ENCODE peak calls at places on chromosomes 13 and 19, in six cellular contexts. One of them, this sample, is unnamed.

GRCh38 chr13:36395280-36395679 is 37.0 kb upstream of the CCNA1 start:
- DNase-seq in IMR-90: peak
- DNase-seq in transverse colon: no peak
- DNase-seq in stomach: no peak
- DNase-seq in heart left ventricle: no peak
- DNase-seq in gastrocnemius medialis: no peak
- DNase-seq in this sample: no peak

GRCh38 chr19:45643927-45644771 is 5.0 kb upstream of the EML2 start:
- DNase-seq in IMR-90: no peak
- DNase-seq in stomach: no peak
- DNase-seq in heart left ventricle: no peak
- DNase-seq in transverse colon: no peak
- DNase-seq in gastrocnemius medialis: no peak
- DNase-seq in this sample: no peak

GRCh38 chr13:19950374-19950773 is 8.2 kb upstream of the ZMYM2 start:
- DNase-seq in heart left ventricle: no peak
- DNase-seq in stomach: no peak
- DNase-seq in gastrocnemius medialis: no peak
- DNase-seq in transverse colon: no peak
- DNase-seq in IMR-90: no peak
- DNase-seq in this sample: no peak

GRCh38 chr19:18999016-18999758 is 34.1 kb downstream of the SUGP2 start:
- DNase-seq in stomach: no peak
- DNase-seq in IMR-90: peak
- DNase-seq in heart left ventricle: no peak
- DNase-seq in gastrocnemius medialis: no peak
- DNase-seq in transverse colon: no peak
- DNase-seq in this sample: no peak

GRCh38 chr19:18863843-18864362 is 32.1 kb downstream of the CERS1 start:
- DNase-seq in stomach: no peak
- DNase-seq in transverse colon: no peak
- DNase-seq in gastrocnemius medialis: no peak
- DNase-seq in heart left ventricle: no peak
- DNase-seq in IMR-90: no peak
- DNase-seq in this sample: no peak

GRCh38 chr13:20860844-20861243 is 41.7 kb downstream of the XPO4 start:
- DNase-seq in gastrocnemius medialis: no peak
- DNase-seq in IMR-90: no peak
- DNase-seq in stomach: no peak
- DNase-seq in transverse colon: no peak
- DNase-seq in heart left ventricle: no peak
- DNase-seq in this sample: no peak

GRCh38 chr19:8242212-8242821 is 33.1 kb downstream of the CERS4 start:
- DNase-seq in transverse colon: no peak
- DNase-seq in IMR-90: no peak
- DNase-seq in gastrocnemius medialis: no peak
- DNase-seq in heart left ventricle: no peak
- DNase-seq in stomach: no peak
- DNase-seq in this sample: no peak

GRCh38 chr13:51349016-51349415 is 9.5 kb downstream of the SERPINE3 start:
- DNase-seq in transverse colon: no peak
- DNase-seq in heart left ventricle: no peak
- DNase-seq in gastrocnemius medialis: no peak
- DNase-seq in stomach: no peak
- DNase-seq in IMR-90: no peak
- DNase-seq in this sample: no peak

GRCh38 chr19:47507924-47508553 is 6.8 kb downstream of the NAPA start:
- DNase-seq in heart left ventricle: no peak
- DNase-seq in IMR-90: no peak
- DNase-seq in stomach: no peak
- DNase-seq in transverse colon: no peak
- DNase-seq in gastrocnemius medialis: no peak
- DNase-seq in this sample: no peak

GRCh38 chr13:107650081-107650701 is 565.1 kb downstream of the LIG4 start:
- DNase-seq in IMR-90: peak
- DNase-seq in gastrocnemius medialis: no peak
- DNase-seq in heart left ventricle: peak
- DNase-seq in transverse colon: peak
- DNase-seq in stomach: peak
- DNase-seq in this sample: peak

GRCh38 chr19:10388957-10389356 is 8.6 kb upstream of the TYK2 start:
- DNase-seq in transverse colon: peak
- DNase-seq in IMR-90: peak
- DNase-seq in heart left ventricle: peak
- DNase-seq in stomach: peak
- DNase-seq in gastrocnemius medialis: peak
- DNase-seq in this sample: peak

DNA sequence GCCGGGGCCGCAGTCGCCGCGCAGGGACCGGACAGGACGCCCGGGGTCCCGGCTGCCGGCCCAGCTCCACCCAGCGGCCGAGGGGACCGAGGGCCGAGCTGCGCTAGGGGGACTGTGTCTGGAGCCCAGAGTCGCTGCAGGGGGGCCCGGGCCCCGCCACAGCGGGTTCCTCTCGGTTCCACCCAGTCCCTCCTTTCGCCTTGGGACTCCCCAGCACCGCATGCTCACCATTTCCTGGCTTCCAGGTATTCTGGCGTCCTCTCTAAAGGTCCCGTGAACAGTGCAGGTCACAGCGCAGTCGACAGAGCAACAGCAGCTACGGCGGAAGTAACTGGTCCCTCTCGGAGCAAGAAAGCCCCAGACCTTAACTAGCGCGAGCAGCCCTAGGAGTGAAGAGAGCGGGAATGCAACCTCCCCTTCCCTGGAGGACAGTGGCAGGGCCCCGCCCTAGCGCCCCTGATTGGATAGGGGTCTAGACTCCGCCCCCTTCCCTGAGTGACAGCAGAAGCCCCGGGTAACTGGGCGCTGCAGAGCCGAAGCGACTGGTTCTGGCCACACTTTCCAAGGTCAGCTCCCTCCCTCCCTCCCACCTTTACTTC is at the start of gene ZNF878:
- DNase-seq in IMR-90: peak
- DNase-seq in gastrocnemius medialis: peak
- DNase-seq in transverse colon: peak
- DNase-seq in heart left ventricle: peak
- DNase-seq in stomach: peak
- DNase-seq in this sample: peak
- TF ChIP-seq CTCF in IMR-90: no peak
- TF ChIP-seq CTCF in gastrocnemius medialis: no peak
- TF ChIP-seq CTCF in transverse colon: no peak
- TF ChIP-seq CTCF in heart left ventricle: no peak
- TF ChIP-seq CTCF in stomach: no peak
- TF ChIP-seq CTCF in this sample: no peak

DNA sequence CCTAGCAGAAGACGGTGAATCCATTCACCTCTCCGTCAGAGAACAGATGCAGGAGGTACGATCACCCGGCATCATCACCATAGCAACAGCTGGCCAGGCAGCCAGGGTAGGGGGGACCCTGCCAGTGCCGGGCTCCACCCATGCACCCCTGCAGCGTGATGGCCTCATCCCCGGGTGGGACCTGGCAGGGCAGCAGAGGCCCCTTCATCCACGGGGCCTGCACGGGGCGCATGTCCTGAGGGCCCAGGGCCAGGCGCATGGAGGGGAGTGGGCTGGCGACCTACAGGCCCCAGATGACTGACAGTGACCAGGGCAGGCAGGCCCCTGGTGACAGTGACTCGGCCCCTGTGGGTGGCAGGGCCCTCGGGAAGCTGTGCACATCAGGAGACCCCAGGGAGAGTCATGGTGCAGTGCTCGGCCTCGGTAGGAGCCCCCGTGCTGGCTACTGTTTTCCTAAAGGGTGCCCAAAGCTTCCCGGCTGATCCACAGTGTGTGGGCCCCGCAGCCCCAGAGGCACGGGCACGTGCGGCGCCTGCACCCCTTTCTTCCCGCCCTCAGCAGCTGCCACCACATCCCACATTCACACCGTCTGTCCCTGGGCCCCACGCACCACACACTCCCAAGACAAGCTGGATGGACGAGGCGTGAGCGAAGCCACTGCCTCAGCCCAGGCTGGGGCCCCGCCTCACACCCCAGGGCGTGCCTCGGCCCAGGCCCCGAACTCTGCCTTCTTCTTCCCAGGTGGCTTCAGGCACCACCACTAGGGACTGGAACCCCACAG is 4.8 kb downstream of the RNF126 start:
- DNase-seq in stomach: no peak
- DNase-seq in transverse colon: no peak
- DNase-seq in IMR-90: no peak
- DNase-seq in heart left ventricle: no peak
- DNase-seq in gastrocnemius medialis: no peak
- DNase-seq in this sample: no peak
- TF ChIP-seq POLR2A in stomach: no peak
- TF ChIP-seq POLR2A in transverse colon: no peak
- TF ChIP-seq POLR2A in IMR-90: no peak
- TF ChIP-seq POLR2A in heart left ventricle: no peak
- TF ChIP-seq POLR2A in gastrocnemius medialis: no peak
- TF ChIP-seq POLR2A in this sample: no peak

GRCh38 chr13:24923305-24923640 is 159.3 kb downstream of the RNF17 start:
- DNase-seq in IMR-90: peak
- DNase-seq in gastrocnemius medialis: no peak
- DNase-seq in transverse colon: no peak
- DNase-seq in heart left ventricle: no peak
- DNase-seq in stomach: no peak
- DNase-seq in this sample: peak

GRCh38 chr13:24925318-24926231 is 161.6 kb downstream of the RNF17 start:
- DNase-seq in transverse colon: no peak
- DNase-seq in stomach: no peak
- DNase-seq in IMR-90: no peak
- DNase-seq in gastrocnemius medialis: no peak
- DNase-seq in heart left ventricle: no peak
- DNase-seq in this sample: no peak

GRCh38 chr13:24921003-24921402 is 157.0 kb downstream of the RNF17 start:
- DNase-seq in gastrocnemius medialis: no peak
- DNase-seq in heart left ventricle: no peak
- DNase-seq in IMR-90: no peak
- DNase-seq in transverse colon: no peak
- DNase-seq in stomach: no peak
- DNase-seq in this sample: no peak

GRCh38 chr13:24921881-24922280 is 157.9 kb downstream of the RNF17 start:
- DNase-seq in IMR-90: no peak
- DNase-seq in stomach: no peak
- DNase-seq in transverse colon: no peak
- DNase-seq in gastrocnemius medialis: no peak
- DNase-seq in heart left ventricle: no peak
- DNase-seq in this sample: no peak

GRCh38 chr13:24922390-24923304 is 158.7 kb downstream of the RNF17 start:
- DNase-seq in IMR-90: peak
- DNase-seq in transverse colon: peak
- DNase-seq in gastrocnemius medialis: peak
- DNase-seq in heart left ventricle: peak
- DNase-seq in stomach: peak
- DNase-seq in this sample: peak
- TF ChIP-seq CTCF in IMR-90: peak
- TF ChIP-seq CTCF in transverse colon: no peak
- TF ChIP-seq CTCF in gastrocnemius medialis: peak
- TF ChIP-seq CTCF in heart left ventricle: no peak
- TF ChIP-seq CTCF in stomach: no peak
- TF ChIP-seq CTCF in this sample: no peak

GRCh38 chr19:2049741-2050348 is 1.2 kb downstream of the MKNK2 start:
- DNase-seq in heart left ventricle: peak
- DNase-seq in stomach: peak
- DNase-seq in transverse colon: peak
- DNase-seq in IMR-90: peak
- DNase-seq in gastrocnemius medialis: peak
- DNase-seq in this sample: peak

GRCh38 chr19:2051771-2052704 is 994 bp upstream of the MKNK2 start:
- DNase-seq in gastrocnemius medialis: peak
- DNase-seq in IMR-90: no peak
- DNase-seq in transverse colon: peak
- DNase-seq in heart left ventricle: peak
- DNase-seq in stomach: peak
- DNase-seq in this sample: no peak

GRCh38 chr19:2048959-2049740 is 1.9 kb downstream of the MKNK2 start:
- DNase-seq in transverse colon: no peak
- DNase-seq in heart left ventricle: no peak
- DNase-seq in IMR-90: no peak
- DNase-seq in stomach: no peak
- DNase-seq in gastrocnemius medialis: no peak
- DNase-seq in this sample: no peak

GRCh38 chr19:2050349-2050990 is 574 bp downstream of the MKNK2 start:
- DNase-seq in stomach: no peak
- DNase-seq in heart left ventricle: peak
- DNase-seq in IMR-90: no peak
- DNase-seq in transverse colon: no peak
- DNase-seq in gastrocnemius medialis: no peak
- DNase-seq in this sample: no peak

DNA sequence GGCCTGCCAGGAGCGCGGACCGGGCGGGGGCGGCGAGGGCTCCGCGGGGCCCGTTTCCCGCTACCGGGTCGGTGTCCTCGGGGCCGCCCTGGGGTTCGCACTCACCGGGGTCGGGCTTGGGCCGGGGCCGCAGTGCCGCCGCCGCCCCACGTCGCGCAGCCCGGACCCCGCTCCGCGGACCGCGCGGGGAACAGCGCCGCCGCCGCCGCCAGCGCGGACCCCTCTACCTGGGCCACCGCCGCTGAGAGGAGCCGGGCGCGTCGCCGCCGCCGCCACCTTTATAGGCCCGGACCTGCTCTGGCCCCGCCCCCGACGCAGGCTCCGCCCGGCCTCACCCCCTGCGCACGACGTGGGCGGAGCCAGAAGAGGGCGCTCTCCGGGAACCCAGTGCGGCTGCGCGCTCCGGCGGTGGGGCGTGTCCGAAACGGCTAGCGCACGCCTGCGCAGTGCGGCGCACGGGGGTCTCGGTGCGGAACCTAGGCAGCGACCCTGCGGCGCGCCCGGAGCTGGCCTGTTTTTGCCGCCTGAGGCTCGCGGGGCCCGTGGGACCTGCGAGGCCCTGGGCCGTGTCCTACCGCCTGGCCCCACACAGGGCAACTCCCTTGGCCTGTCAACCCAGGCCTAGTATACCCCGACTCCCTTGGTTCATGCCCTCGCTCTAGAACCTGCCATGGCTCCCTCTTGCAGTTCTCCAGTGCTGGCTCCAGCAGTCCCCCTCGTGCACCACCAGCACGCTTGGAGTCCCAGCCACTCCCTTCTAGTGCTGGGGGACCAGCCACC is at the start of gene MKNK2:
- DNase-seq in transverse colon: peak
- DNase-seq in heart left ventricle: peak
- DNase-seq in stomach: peak
- DNase-seq in gastrocnemius medialis: peak
- DNase-seq in IMR-90: peak
- DNase-seq in this sample: peak
- TF ChIP-seq POLR2A in transverse colon: peak
- TF ChIP-seq POLR2A in heart left ventricle: peak
- TF ChIP-seq POLR2A in stomach: no peak
- TF ChIP-seq POLR2A in gastrocnemius medialis: peak
- TF ChIP-seq POLR2A in IMR-90: peak
- TF ChIP-seq POLR2A in this sample: peak

GRCh38 chr19:58543826-58544590 is at the start of gene TRIM28:
- DNase-seq in IMR-90: peak
- DNase-seq in heart left ventricle: peak
- DNase-seq in gastrocnemius medialis: peak
- DNase-seq in stomach: peak
- DNase-seq in transverse colon: peak
- DNase-seq in this sample: peak
- TF ChIP-seq CTCF in IMR-90: no peak
- TF ChIP-seq CTCF in heart left ventricle: no peak
- TF ChIP-seq CTCF in gastrocnemius medialis: no peak
- TF ChIP-seq CTCF in stomach: no peak
- TF ChIP-seq CTCF in transverse colon: no peak
- TF ChIP-seq CTCF in this sample: no peak